ENCODE peak calls at places on chromosomes 11 and 22, in seven cellular contexts. D is psoas muscle; K is AG09319; N is GM23248; F is stimulated activated CD8-positive, alpha-beta memory T cell treated with anti-CD3 and anti-CD28 coated beads, Interleukin-12 subunit alpha, Interleukin-12 subunit beta, amount 100 ng/mL, for 4 hours; J is NCI-H2029 treated with DMSO at 0.1 percent for 48 hours; G is LHCN-M2. V is an unnamed sample.

GRCh38 chr11:101583180-101584128 is at the start of gene TRPC6:
- DNase-seq in K (no peak), G (no peak), J (no peak), N (peak), D (no peak), F (no peak), V (no peak)

GRCh38 chr22:35582861-35583670 is 34.1 kb downstream of the MB start:
- DNase-seq in J (peak), G (peak), F (peak), D (peak), N (peak), K (no peak), V (no peak)

GRCh38 chr22:20431520-20432237 is 5.9 kb downstream of the SCARF2 start:
- DNase-seq in G (no peak), F (no peak), D (no peak), J (no peak), K (no peak), N (no peak), V (no peak)

GRCh38 chr11:23233075-23233474 is 372.8 kb upstream of the CCDC179 start:
- DNase-seq in D (no peak), F (no peak), G (peak), N (peak), J (no peak), K (peak), V (peak)

GRCh38 chr11:33543823-33544222 is 156.8 kb downstream of the C11orf91 start:
- DNase-seq in F (no peak), D (no peak), G (peak), J (no peak), K (no peak), N (peak), V (no peak)

GRCh38 chr11:67645521-67646457 is 4.7 kb downstream of the ACY3 start:
- DNase-seq in F (no peak), G (no peak), N (no peak), J (no peak), K (no peak), D (no peak), V (no peak)

GRCh38 chr11:117734596-117734995 is 62.4 kb downstream of the DSCAML1 start:
- DNase-seq in N (no peak), F (no peak), K (no peak), G (no peak), J (peak), D (no peak), V (no peak)

GRCh38 chr11:133928628-133929059 is 28.1 kb downstream of the IGSF9B start:
- DNase-seq in D (no peak), K (no peak), J (peak), F (no peak), G (no peak), N (peak), V (no peak)

GRCh38 chr22:27278986-27279385 is 522.6 kb downstream of the MN1 start:
- DNase-seq in D (no peak), K (no peak), N (peak), J (no peak), F (no peak), G (no peak), V (no peak)

GRCh38 chr22:47123006-47123826 is 360.8 kb downstream of the TBC1D22A start:
- DNase-seq in D (no peak), F (no peak), K (no peak), J (no peak), N (no peak), G (no peak), V (no peak)

GRCh38 chr11:95863486-95864140 is 60.3 kb downstream of the MTMR2 start:
- DNase-seq in D (no peak), K (no peak), F (no peak), G (peak), N (peak), J (no peak), V (peak)

GRCh38 chr11:120226714-120227113 is 13.2 kb upstream of the POU2F3 start:
- DNase-seq in J (no peak), G (no peak), F (no peak), K (no peak), D (no peak), N (no peak), V (no peak)

GRCh38 chr11:126993599-126993998 is 7.0 kb downstream of the KIRREL3 start:
- DNase-seq in K (no peak), G (peak), F (no peak), D (no peak), N (peak), J (no peak), V (peak)

GRCh38 chr11:2303627-2304155 is 1.9 kb downstream of the TSPAN32 start:
- DNase-seq in F (no peak), J (no peak), K (no peak), G (no peak), D (no peak), N (no peak), V (no peak)

GRCh38 chr11:63551889-63552266 is 11.3 kb downstream of the PLAAT2 start:
- DNase-seq in G (no peak), J (no peak), D (no peak), F (no peak), K (no peak), N (no peak), V (no peak)

GRCh38 chr22:49382451-49382735 is 445.3 kb downstream of the BRD1 start:
- DNase-seq in K (no peak), D (no peak), F (no peak), N (no peak), J (no peak), G (no peak), V (no peak)

GRCh38 chr11:73931039-73931645 is 19.7 kb upstream of the DNAJB13 start:
- DNase-seq in N (peak), J (peak), G (peak), D (no peak), F (no peak), K (peak), V (peak)

GRCh38 chr11:65987336-65987735 is 14.6 kb downstream of the EIF1AD start:
- DNase-seq in J (no peak), K (no peak), G (no peak), D (no peak), F (no peak), N (no peak), V (no peak)

GRCh38 chr11:95154514-95154913 is 64.9 kb downstream of the ENDOD1 start:
- DNase-seq in J (peak), N (peak), D (no peak), F (peak), G (no peak), K (no peak), V (no peak)

GRCh38 chr11:127238321-127238720 is 237.8 kb upstream of the KIRREL3 start:
- DNase-seq in J (no peak), G (no peak), D (no peak), K (no peak), F (no peak), N (no peak), V (no peak)

GRCh38 chr11:17472467-17472866 is 4.2 kb downstream of the ABCC8 start:
- DNase-seq in K (no peak), F (no peak), N (no peak), G (no peak), D (no peak), J (no peak), V (no peak)

GRCh38 chr22:46578251-46578823 is 40.9 kb upstream of the CELSR1 start:
- DNase-seq in N (peak), D (no peak), K (no peak), J (no peak), F (no peak), G (no peak), V (no peak)

GRCh38 chr11:33778682-33779081 is 4.4 kb upstream of the FBXO3 start:
- DNase-seq in D (no peak), G (peak), K (peak), J (no peak), N (peak), F (no peak), V (peak)

GRCh38 chr11:2793781-2794418 is 91.7 kb downstream of the CDKN1C start:
- DNase-seq in G (no peak), K (no peak), N (no peak), F (no peak), D (peak), J (no peak), V (no peak)

GRCh38 chr11:96215094-96215782 is 127.8 kb downstream of the MAML2 start:
- DNase-seq in F (no peak), N (peak), J (no peak), D (no peak), K (no peak), G (peak), V (no peak)

GRCh38 chr11:44949160-44950035 is 1.3 kb downstream of the TP53I11 start:
- DNase-seq in G (no peak), N (peak), J (no peak), K (no peak), D (no peak), F (peak), V (no peak)

GRCh38 chr11:15342163-15342562 is 227.4 kb downstream of the INSC start:
- DNase-seq in N (no peak), K (no peak), J (no peak), G (no peak), D (no peak), F (no peak), V (no peak)

GRCh38 chr11:36500315-36500721 is 9.8 kb downstream of the TRAF6 start:
- DNase-seq in J (no peak), D (no peak), N (peak), K (peak), G (peak), F (no peak), V (peak)

GRCh38 chr11:33802414-33802950 is 28.2 kb upstream of the FBXO3 start:
- DNase-seq in F (no peak), K (peak), J (peak), G (peak), N (peak), D (peak), V (peak)

GRCh38 chr11:45934580-45935318 is 12.3 kb downstream of the LARGE2 start:
- DNase-seq in D (no peak), K (no peak), G (no peak), F (no peak), J (no peak), N (no peak), V (no peak)

GRCh38 chr11:134497586-134497985 is 85.5 kb upstream of the B3GAT1 start:
- DNase-seq in J (peak), D (no peak), G (no peak), N (no peak), K (no peak), F (no peak), V (no peak)

V was measured in AG04449.